ENCODE peak calls at places on chromosomes 6 and 20, in four cellular contexts. N is GM23248, G is neural progenitor cell, P is HCT116. H is an unnamed sample.

GRCh38 chr20:43187476-43188233 is 2.1 kb downstream of the PTPRT start:
- DNase-seq in N (peak), G (peak), P (peak), H (peak)

GRCh38 chr20:44074252-44075151 is 112.5 kb downstream of the JPH2 start:
- DNase-seq in N (peak), G (no peak), P (no peak), H (no peak)

GRCh38 chr6:161985911-161986310 is 712.0 kb upstream of the AGPAT4 start:
- DNase-seq in G (no peak), P (no peak), N (no peak), H (no peak)

GRCh38 chr20:53945478-53945877 is 124.9 kb downstream of the BCAS1 start:
- DNase-seq in G (no peak), N (no peak), P (no peak), H (no peak)

GRCh38 chr6:28695671-28696537 is 170.2 kb downstream of the GPX5 start:
- DNase-seq in G (no peak), N (peak), P (no peak), H (no peak)

GRCh38 chr6:2725999-2726567 is 24.6 kb downstream of the MYLK4 start:
- DNase-seq in G (no peak), N (peak), P (no peak), H (peak)

GRCh38 chr20:41501376-41501775 is 116.8 kb downstream of the CHD6 start:
- DNase-seq in G (no peak), P (no peak), N (no peak), H (no peak)

GRCh38 chr20:62087227-62087626 is 21.5 kb upstream of the TAF4 start:
- DNase-seq in P (no peak), G (peak), N (peak), H (no peak)

GRCh38 chr20:433300-433975 is 25.3 kb downstream of the RBCK1 start:
- DNase-seq in G (no peak), N (peak), P (no peak), H (no peak)

GRCh38 chr6:84575264-84575663 is 189.1 kb downstream of the TBX18 start:
- DNase-seq in G (no peak), P (no peak), N (peak), H (no peak)

GRCh38 chr6:33830635-33831240 is 26.9 kb upstream of the MLN start:
- DNase-seq in G (no peak), N (no peak), P (no peak), H (no peak)

GRCh38 chr6:12208190-12208589 is 82.0 kb upstream of the EDN1 start:
- DNase-seq in N (peak), P (no peak), G (no peak), H (no peak)

GRCh38 chr20:61067221-61067620 is 184.8 kb upstream of the CDH4 start:
- DNase-seq in N (no peak), P (no peak), G (no peak), H (no peak)

GRCh38 chr20:49909499-49910339 is 5.6 kb downstream of the SPATA2 start:
- DNase-seq in G (peak), P (no peak), N (no peak), H (peak)

GRCh38 chr6:30691208-30691872 is 556 bp upstream of the NRM start:
- DNase-seq in N (peak), G (peak), P (no peak), H (no peak)

GRCh38 chr6:52635049-52635577 is 35.8 kb upstream of the TMEM14A start:
- DNase-seq in G (no peak), N (peak), P (no peak), H (no peak)

GRCh38 chr20:62522748-62523396 is 47.1 kb upstream of the GATA5 start:
- DNase-seq in P (no peak), G (no peak), N (no peak), H (no peak)

GRCh38 chr6:79824231-79824630 is 123.1 kb downstream of the ELOVL4 start:
- DNase-seq in N (peak), G (no peak), P (no peak), H (no peak)

GRCh38 chr20:57198359-57199072 is 67.9 kb downstream of the BMP7 start:
- DNase-seq in P (no peak), G (peak), N (no peak), H (no peak)

GRCh38 chr6:80161438-80161837 is 55.0 kb downstream of the BCKDHB start:
- DNase-seq in N (no peak), G (peak), P (no peak), H (no peak)

GRCh38 chr20:32674362-32674789 is 635 bp upstream of the C20orf203 start:
- DNase-seq in N (peak), G (peak), P (peak), H (peak)

GRCh38 chr20:445514-446336 is 16.6 kb downstream of the TBC1D20 start:
- DNase-seq in P (no peak), N (no peak), G (no peak), H (no peak)

GRCh38 chr6:3585320-3585935 is 128.6 kb upstream of the SLC22A23 start:
- DNase-seq in G (no peak), P (no peak), N (peak), H (no peak)

GRCh38 chr20:59807909-59808728 is 125.3 kb downstream of the SYCP2 start:
- DNase-seq in G (no peak), P (no peak), N (no peak), H (no peak)

GRCh38 chr6:17768388-17768787 is 61.7 kb upstream of the NUP153 start:
- DNase-seq in P (no peak), G (peak), N (peak), H (peak)

GRCh38 chr6:99761701-99762100 is 155.1 kb downstream of the PRDM13 start:
- DNase-seq in N (no peak), G (no peak), P (no peak), H (no peak)

GRCh38 chr6:166512567-166512966 is 73.9 kb downstream of the RAMACL start:
- DNase-seq in P (peak), G (no peak), N (no peak), H (no peak)

GRCh38 chr6:170441316-170441715 is 111.8 kb downstream of the PSMB1 start:
- DNase-seq in N (peak), P (no peak), G (no peak), H (no peak)

GRCh38 chr20:53829706-53830521 is 236.3 kb upstream of the ZNF217 start:
- DNase-seq in G (no peak), N (peak), P (no peak), H (peak)

GRCh38 chr6:84681693-84682326 is 82.6 kb downstream of the TBX18 start:
- DNase-seq in N (no peak), P (no peak), G (no peak), H (no peak)

GRCh38 chr6:45595010-45595851 is 217.5 kb upstream of the SUPT3H start:
- DNase-seq in P (no peak), N (no peak), G (no peak), H (no peak)

GRCh38 chr20:34705383-34706021 is 1.4 kb downstream of the TP53INP2 start:
- DNase-seq in N (peak), G (no peak), P (no peak), H (peak)

GRCh38 chr6:22024973-22025467 is 271.8 kb downstream of the PRL start:
- DNase-seq in N (no peak), P (no peak), G (no peak), H (no peak)

GRCh38 chr6:49790340-49790739 is 3.3 kb upstream of the PGK2 start:
- DNase-seq in N (no peak), G (no peak), P (no peak), H (no peak)

GRCh38 chr6:33984466-33985332 is 161.2 kb downstream of the GRM4 start:
- DNase-seq in N (no peak), G (no peak), P (no peak), H (no peak)

GRCh38 chr6:13328875-13329183 is 492 bp upstream of the TBC1D7 start:
- DNase-seq in P (no peak), G (no peak), N (no peak), H (no peak)

GRCh38 chr20:29300579-29301551 is 1956.6 kb upstream of the DEFB115 start:
- DNase-seq in G (no peak), P (no peak), N (no peak), H (no peak)

GRCh38 chr6:164753517-164753916 is 555.9 kb downstream of the C6orf118 start:
- DNase-seq in N (peak), G (no peak), P (peak), H (no peak)

GRCh38 chr6:77880501-77880900 is 227.7 kb downstream of the MEI4 start:
- DNase-seq in G (no peak), P (peak), N (peak), H (peak)
- TF ChIP-seq EZH2phosphoT487 in G (no peak), P (no peak), N (no peak), H (no peak)

GRCh38 chr20:21573259-21573658 is 59.4 kb upstream of the NKX2-2 start:
- DNase-seq in G (no peak), P (no peak), N (no peak), H (no peak)

GRCh38 chr20:21575981-21576740 is 62.3 kb upstream of the NKX2-2 start:
- DNase-seq in P (no peak), N (no peak), G (no peak), H (no peak)

GRCh38 chr20:21574443-21574842 is 60.6 kb upstream of the NKX2-2 start:
- DNase-seq in G (no peak), N (no peak), P (no peak), H (no peak)

GRCh38 chr20:21577551-21577950 is 63.7 kb upstream of the NKX2-2 start:
- DNase-seq in P (no peak), G (no peak), N (no peak), H (no peak)

GRCh38 chr20:21575167-21575566 is 61.3 kb upstream of the NKX2-2 start:
- DNase-seq in G (no peak), N (no peak), P (no peak), H (no peak)
- TF ChIP-seq EZH2 in G (no peak), N (no peak), P (no peak), H (no peak)

GRCh38 chr6:71280701-71281100 is 7.9 kb upstream of the OGFRL1 start:
- DNase-seq in G (no peak), P (no peak), N (no peak), H (no peak)
- H2AFZ ChIP-seq in G (no peak), P (no peak), N (no peak), H (no peak)

DNA sequence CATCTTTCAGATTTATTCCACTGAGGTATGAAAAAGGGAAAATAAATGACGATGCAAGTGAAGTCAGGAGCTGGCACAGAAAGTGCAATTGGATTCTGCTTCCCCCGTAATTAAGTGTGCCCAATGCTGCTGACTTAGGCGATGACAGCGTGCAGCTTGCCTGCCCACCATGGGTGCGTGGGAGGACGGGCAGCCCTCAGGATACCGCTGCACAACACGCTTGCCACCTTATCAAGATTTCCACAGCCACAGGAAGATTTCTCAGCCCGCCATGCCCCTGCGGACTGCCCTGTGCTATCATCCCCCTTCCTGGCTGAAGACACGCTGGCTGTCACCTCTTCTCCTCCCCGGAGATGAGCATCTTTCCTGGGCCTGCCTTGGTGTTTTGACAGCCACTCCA is 103.3 kb upstream of the BACH2 start:
- DNase-seq in G (no peak), N (no peak), P (no peak), H (no peak)
- TF ChIP-seq EZH2phosphoT487 in G (no peak), N (no peak), P (no peak), H (no peak)

GRCh38 chr6:144064402-144064830 is 31.0 kb downstream of the SF3B5 start:
- DNase-seq in G (peak), P (no peak), N (peak), H (peak)
- TF ChIP-seq EZH2 in G (peak), P (no peak), N (no peak), H (peak)

GRCh38 chr20:21395666-21396044 is 1.7 kb downstream of the NKX2-4 start:
- DNase-seq in G (peak), N (no peak), P (no peak), H (peak)
- H2AFZ ChIP-seq in G (no peak), N (no peak), P (no peak), H (no peak)

H was measured in hepatocyte.